ENCODE peak calls at places on chromosome 11, in five cellular contexts. L is AG09319, J is GM20000, M is HT-29, E is AG20443. Q is an unnamed sample.

GRCh38 chr11:46273511-46274205 is 3.8 kb upstream of the CREB3L1 start:
- DNase-seq in L (no peak), J (no peak), M (peak), E (no peak), Q (no peak)

GRCh38 chr11:120310875-120311274 is 14.2 kb upstream of the TLCD5 start:
- DNase-seq in L (no peak), J (no peak), M (peak), E (no peak), Q (no peak)

GRCh38 chr11:96051820-96052219 is 127.9 kb upstream of the MTMR2 start:
- DNase-seq in L (no peak), J (peak), M (no peak), E (no peak), Q (no peak)

GRCh38 chr11:101470881-101471535 is 112.8 kb downstream of the TRPC6 start:
- DNase-seq in L (no peak), J (no peak), M (peak), E (peak), Q (no peak)

GRCh38 chr11:45146072-45147016 is at the start of gene PRDM11:
- DNase-seq in L (peak), J (no peak), M (peak), E (peak), Q (peak)

GRCh38 chr11:43576834-43577521 is 103.6 kb upstream of the HSD17B12 start:
- DNase-seq in L (no peak), J (peak), M (peak), E (peak), Q (peak)

GRCh38 chr11:71129624-71130023 is 122.8 kb downstream of the SHANK2 start:
- DNase-seq in L (no peak), J (no peak), M (no peak), E (peak), Q (no peak)

GRCh38 chr11:7571640-7572000 is 57.8 kb downstream of the PPFIBP2 start:
- DNase-seq in L (no peak), J (peak), M (peak), E (peak), Q (peak)

GRCh38 chr11:72301486-72301885 is 57.5 kb upstream of the PHOX2A start:
- DNase-seq in L (no peak), J (no peak), M (no peak), E (no peak), Q (no peak)

GRCh38 chr11:120511804-120512726 is 517 bp downstream of the GRIK4 start:
- DNase-seq in L (no peak), J (peak), M (no peak), E (no peak), Q (no peak)

GRCh38 chr11:7480132-7480531 is 5.2 kb upstream of the OLFML1 start:
- DNase-seq in L (peak), J (no peak), M (no peak), E (peak), Q (no peak)

GRCh38 chr11:9756461-9756860 is 92.6 kb downstream of the SWAP70 start:
- DNase-seq in L (no peak), J (no peak), M (no peak), E (no peak), Q (no peak)

GRCh38 chr11:37861671-37862070 is 1263.6 kb upstream of the RAG2 start:
- DNase-seq in L (no peak), J (no peak), M (no peak), E (no peak), Q (no peak)

GRCh38 chr11:29280452-29280851 is 736.4 kb downstream of the KCNA4 start:
- DNase-seq in L (no peak), J (no peak), M (peak), E (no peak), Q (no peak)

GRCh38 chr11:36062796-36063380 is 119.0 kb downstream of the LDLRAD3 start:
- DNase-seq in L (no peak), J (no peak), M (no peak), E (no peak), Q (no peak)

GRCh38 chr11:31340903-31341572 is 28.5 kb downstream of the DCDC1 start:
- DNase-seq in L (no peak), J (peak), M (peak), E (peak), Q (no peak)

GRCh38 chr11:2789791-2790580 is 90.2 kb upstream of the KCNQ1OT1 start:
- DNase-seq in L (no peak), J (no peak), M (no peak), E (no peak), Q (no peak)

GRCh38 chr11:29448246-29448877 is 568.5 kb downstream of the KCNA4 start:
- DNase-seq in L (no peak), J (peak), M (peak), E (peak), Q (no peak)

GRCh38 chr11:65611028-65611757 is 2.8 kb downstream of the MAP3K11 start:
- DNase-seq in L (no peak), J (no peak), M (no peak), E (no peak), Q (no peak)

GRCh38 chr11:1384206-1384965 is 5.3 kb upstream of the BRSK2 start:
- DNase-seq in L (no peak), J (no peak), M (no peak), E (no peak), Q (no peak)

GRCh38 chr11:77249427-77249826 is 52.1 kb downstream of the GDPD4 start:
- DNase-seq in L (no peak), J (no peak), M (peak), E (no peak), Q (no peak)

GRCh38 chr11:2537010-2537695 is 92.3 kb downstream of the KCNQ1 start:
- DNase-seq in L (no peak), J (no peak), M (no peak), E (no peak), Q (no peak)

GRCh38 chr11:72724851-72725730 is 27.1 kb downstream of the ARAP1 start:
- DNase-seq in L (peak), J (peak), M (peak), E (peak), Q (peak)

GRCh38 chr11:83566948-83567347 is 280.8 kb upstream of the CCDC90B start:
- DNase-seq in L (no peak), J (no peak), M (no peak), E (peak), Q (peak)

GRCh38 chr11:86592047-86592564 is 80.3 kb downstream of the ME3 start:
- DNase-seq in L (no peak), J (no peak), M (peak), E (peak), Q (no peak)

GRCh38 chr11:133082851-133083488 is 449.3 kb downstream of the OPCML start:
- DNase-seq in L (no peak), J (peak), M (no peak), E (peak), Q (no peak)

GRCh38 chr11:12269446-12270214 is 107.7 kb upstream of the PARVA start:
- DNase-seq in L (no peak), J (no peak), M (peak), E (no peak), Q (no peak)

GRCh38 chr11:30917859-30918478 is 331.8 kb upstream of the MPPED2 start:
- DNase-seq in L (no peak), J (peak), M (peak), E (peak), Q (peak)

GRCh38 chr11:65131417-65131776 is 2.9 kb downstream of the SYVN1 start:
- DNase-seq in L (no peak), J (no peak), M (no peak), E (no peak), Q (no peak)

GRCh38 chr11:22458141-22458540 is 120.0 kb downstream of the SLC17A6 start:
- DNase-seq in L (no peak), J (no peak), M (no peak), E (no peak), Q (no peak)

GRCh38 chr11:134498326-134499139 is 86.5 kb upstream of the B3GAT1 start:
- DNase-seq in L (no peak), J (no peak), M (no peak), E (no peak), Q (no peak)

GRCh38 chr11:134821422-134821821 is 409.4 kb upstream of the B3GAT1 start:
- DNase-seq in L (no peak), J (no peak), M (no peak), E (no peak), Q (no peak)

Q was measured in GM04504.